ENCODE peak calls at places on chromosomes 2 and 18, in four cellular contexts. N is GM23248; E is stimulated activated naive B cell treated with anti-CD40 and anti-IgM and Interleukin-4, amounts not matched to agents 10 μg/mL and 1 μg/mL and 100 μg/mL, for 72 hours; O is GDM1. K is an unnamed sample.

GRCh38 chr18:2515408-2515807 is 55.9 kb downstream of the METTL4 start:
- DNase-seq in N (peak; percentile 89), O (no peak), E (no peak), K (no peak)

GRCh38 chr2:17479875-17480274 is 38.4 kb downstream of the RAD51AP2 start:
- DNase-seq in E (no peak), O (no peak), N (peak; percentile 59), K (no peak)

GRCh38 chr2:120771556-120772208 is 36.0 kb downstream of the GLI2 start:
- DNase-seq in O (no peak), E (no peak), N (peak; percentile 97), K (no peak)

GRCh38 chr2:41791523-41791922 is 256.3 kb upstream of the PKDCC start:
- DNase-seq in N (peak; percentile 50), E (no peak), O (peak; percentile 3), K (no peak)

GRCh38 chr2:148622390-148622789 is 22.2 kb upstream of the EPC2 start:
- DNase-seq in N (no peak), E (no peak), O (no peak), K (no peak)

GRCh38 chr2:157364257-157364974 is 38.8 kb upstream of the ERMN start:
- DNase-seq in N (peak; percentile 16), E (peak; percentile 13), O (peak; percentile 82), K (no peak)

GRCh38 chr2:82062469-82062868 is 1757.9 kb upstream of the LRRTM1 start:
- DNase-seq in N (no peak), O (no peak), E (no peak), K (no peak)

GRCh38 chr2:121242976-121243375 is 42.0 kb downstream of the TFCP2L1 start:
- DNase-seq in O (no peak), E (no peak), N (no peak), K (no peak)

GRCh38 chr18:58190842-58191530 is 147.0 kb downstream of the NEDD4L start:
- DNase-seq in N (peak; percentile 24), O (no peak), E (no peak), K (no peak)

GRCh38 chr18:62928316-62928715 is 213.0 kb downstream of the PHLPP1 start:
- DNase-seq in N (peak; percentile 23), E (no peak), O (no peak), K (no peak)

GRCh38 chr2:74333175-74333574 is 10.0 kb downstream of the SLC4A5 start:
- DNase-seq in N (peak; percentile 67), O (peak; percentile 33), E (no peak), K (no peak)